ENCODE peak calls at places on chromosomes 2 and 18, in nine cellular contexts. Y, R, Q, W, P, L, O, K and C are unnamed samples.

GRCh38 chr2:186059096-186059495 is 320.5 kb downstream of the FSIP2 start:
- DNase-seq in P (no peak), W (no peak), Y (no peak), L (no peak), K (no peak), Q (no peak), O (peak), R (no peak), C (no peak)

GRCh38 chr2:240213226-240213475 is 72.7 kb upstream of the OTOS start:
- DNase-seq in P (no peak), Q (no peak), K (no peak), W (no peak), Y (no peak), O (no peak), L (no peak), R (peak), C (no peak)

GRCh38 chr2:179252439-179252838 is 12.2 kb downstream of the SESTD1 start:
- DNase-seq in Q (no peak), R (no peak), K (no peak), W (no peak), L (no peak), O (no peak), P (no peak), Y (no peak), C (no peak)

GRCh38 chr2:189421644-189422043 is 19.6 kb upstream of the WDR75 start:
- DNase-seq in W (no peak), Y (no peak), P (peak), L (no peak), R (no peak), K (no peak), Q (no peak), O (no peak), C (no peak)

GRCh38 chr18:13502585-13502984 is 223.8 kb downstream of the FAM210A start:
- DNase-seq in O (no peak), Q (no peak), W (no peak), L (no peak), P (peak), Y (no peak), R (no peak), K (no peak), C (no peak)

GRCh38 chr2:159926695-159927094 is 128.7 kb upstream of the CD302 start:
- DNase-seq in L (no peak), Y (no peak), P (no peak), R (no peak), Q (no peak), O (no peak), W (no peak), K (no peak), C (no peak)

GRCh38 chr2:172084484-172084733 is 898 bp upstream of the DLX1 start:
- DNase-seq in P (no peak), R (no peak), Q (no peak), O (no peak), L (no peak), W (no peak), K (no peak), Y (no peak), C (peak)

GRCh38 chr2:149146876-149147275 is 108.4 kb downstream of the LYPD6B start:
- DNase-seq in L (no peak), O (no peak), P (no peak), Y (no peak), Q (no peak), K (no peak), R (no peak), W (no peak), C (no peak)

GRCh38 chr18:76367168-76367785 is 127.8 kb downstream of the ZNF516 start:
- DNase-seq in L (no peak), Q (no peak), R (no peak), P (no peak), Y (no peak), W (no peak), O (no peak), K (no peak), C (no peak)

GRCh38 chr2:105595536-105595935 is 149.2 kb upstream of the NCK2 start:
- DNase-seq in R (no peak), W (no peak), P (peak), K (no peak), Q (no peak), L (no peak), Y (no peak), O (no peak), C (no peak)

GRCh38 chr18:79986726-79987125 is 1.6 kb downstream of the TXNL4A start:
- DNase-seq in Y (no peak), K (no peak), P (no peak), L (no peak), O (no peak), Q (no peak), R (no peak), W (no peak), C (no peak)

GRCh38 chr2:168338292-168338691 is 90.9 kb upstream of the STK39 start:
- DNase-seq in Q (no peak), R (no peak), Y (no peak), W (no peak), K (no peak), L (no peak), P (peak), O (peak), C (no peak)

GRCh38 chr2:68251855-68252406 is 401 bp downstream of the PPP3R1 start:
- DNase-seq in L (peak), W (peak), Q (peak), O (peak), Y (peak), R (peak), P (peak), K (peak), C (no peak)

GRCh38 chr2:100876231-100876860 is 56.4 kb downstream of the NPAS2 start:
- DNase-seq in P (no peak), L (no peak), R (no peak), Q (no peak), W (no peak), O (no peak), Y (no peak), K (no peak), C (no peak)

GRCh38 chr2:121008978-121009377 is 273.3 kb downstream of the GLI2 start:
- DNase-seq in P (no peak), W (no peak), O (peak), Y (no peak), R (no peak), K (no peak), Q (no peak), L (no peak), C (no peak)

GRCh38 chr2:231331533-231331932 is 64.0 kb upstream of the B3GNT7 start:
- DNase-seq in Q (no peak), R (no peak), Y (no peak), P (no peak), O (no peak), K (no peak), W (no peak), L (no peak), C (no peak)

GRCh38 chr18:70627100-70627802 is 338.4 kb downstream of the SOCS6 start:
- DNase-seq in Q (no peak), Y (no peak), P (no peak), L (no peak), O (no peak), K (no peak), R (no peak), W (no peak), C (no peak)

GRCh38 chr2:1716441-1716840 is 27.9 kb downstream of the PXDN start:
- DNase-seq in Y (no peak), Q (no peak), O (no peak), K (no peak), R (no peak), W (no peak), P (no peak), L (no peak), C (no peak)

GRCh38 chr18:12598181-12598921 is 59.6 kb downstream of the SPIRE1 start:
- DNase-seq in L (no peak), Q (no peak), R (no peak), K (no peak), P (peak), O (peak), Y (no peak), W (no peak), C (no peak)

GRCh38 chr2:197205590-197206215 is 104.9 kb downstream of the ANKRD44 start:
- DNase-seq in W (peak), K (no peak), O (no peak), R (peak), Y (no peak), P (no peak), Q (peak), L (no peak), C (no peak)

GRCh38 chr2:96089356-96090180 is 26.8 kb downstream of the ADRA2B start:
- DNase-seq in R (no peak), L (peak), Q (peak), P (no peak), O (peak), K (no peak), Y (no peak), W (no peak), C (no peak)

GRCh38 chr18:66575263-66575662 is 28.6 kb downstream of the CDH19 start:
- DNase-seq in W (no peak), R (no peak), K (no peak), L (no peak), Q (no peak), O (peak), Y (no peak), P (no peak), C (no peak)

GRCh38 chr2:218162817-218163216 is 3.9 kb downstream of the CXCR1 start:
- DNase-seq in L (no peak), Y (no peak), O (no peak), P (no peak), K (no peak), R (no peak), W (no peak), Q (no peak), C (no peak)

GRCh38 chr2:119814216-119814615 is 54.5 kb downstream of the PTPN4 start:
- DNase-seq in O (no peak), K (no peak), Q (no peak), P (no peak), R (no peak), Y (no peak), L (no peak), W (no peak), C (no peak)

GRCh38 chr2:7566382-7566881 is 649.2 kb downstream of the RNF144A start:
- DNase-seq in R (no peak), O (no peak), L (no peak), Q (no peak), P (no peak), Y (no peak), K (no peak), W (no peak), C (no peak)

GRCh38 chr2:71556811-71557210 is 103.5 kb downstream of the DYSF start:
- DNase-seq in Y (no peak), L (no peak), R (no peak), O (no peak), Q (no peak), K (no peak), W (no peak), P (peak), C (no peak)

GRCh38 chr2:88127638-88127887 is 299 bp downstream of the FABP1 start:
- DNase-seq in K (no peak), O (no peak), P (no peak), L (no peak), W (no peak), Y (no peak), R (no peak), Q (no peak), C (no peak)

GRCh38 chr18:79877163-79878091 is 74.0 kb downstream of the SLC66A2 start:
- DNase-seq in P (no peak), R (no peak), L (no peak), W (no peak), Y (no peak), Q (no peak), O (peak), K (no peak), C (no peak)

GRCh38 chr2:8575011-8575750 is 106.7 kb upstream of the ID2 start:
- DNase-seq in R (peak), L (no peak), P (no peak), O (no peak), Q (peak), W (peak), Y (peak), K (no peak), C (no peak)

GRCh38 chr18:57589162-57589561 is 2.7 kb upstream of the FECH start:
- DNase-seq in Y (no peak), Q (no peak), P (no peak), R (no peak), K (no peak), L (no peak), O (no peak), W (no peak), C (no peak)

GRCh38 chr18:14074187-14074586 is 58.0 kb downstream of the ZNF519 start:
- DNase-seq in W (no peak), Y (no peak), Q (no peak), R (no peak), O (no peak), K (no peak), P (no peak), L (no peak), C (peak)

GRCh38 chr2:28654286-28654980 is 97.2 kb upstream of the PPP1CB start:
- DNase-seq in L (no peak), Q (no peak), R (no peak), O (no peak), W (no peak), K (no peak), Y (no peak), P (peak), C (no peak)

GRCh38 chr2:133518646-133519344 is 49.5 kb downstream of the NCKAP5 start:
- DNase-seq in K (no peak), P (peak), Q (no peak), Y (no peak), L (no peak), W (no peak), O (no peak), R (no peak), C (no peak)

GRCh38 chr18:77552945-77553344 is 303.3 kb downstream of the GALR1 start:
- DNase-seq in K (no peak), P (no peak), W (no peak), Y (no peak), R (no peak), O (no peak), L (no peak), Q (no peak), C (no peak)